ENCODE peak calls at places on chromosomes 13 and 19, in four cellular contexts. L is heart left ventricle, A is ovary, U is fibroblast of lung. D is an unnamed sample.

GRCh38 chr19:996051-996838 is 4.0 kb upstream of the GRIN3B start:
- DNase-seq in L (no peak), A (no peak), U (peak; percentile 64), D (peak; percentile 70)

GRCh38 chr13:30108913-30109237 is 198.5 kb downstream of the KATNAL1 start:
- DNase-seq in L (no peak), A (no peak), U (no peak), D (no peak)

GRCh38 chr13:113947321-113948033 is 26.4 kb downstream of the C13orf46 start:
- DNase-seq in L (peak; percentile 73), A (peak; percentile 66), U (no peak), D (no peak)

GRCh38 chr19:42191855-42192254 is 25.6 kb downstream of the DEDD2 start:
- DNase-seq in L (no peak), A (no peak), U (peak; percentile 70), D (no peak)

GRCh38 chr19:15210323-15210774 is 9.6 kb upstream of the NOTCH3 start:
- DNase-seq in L (peak; percentile 77), A (no peak), U (peak; percentile 51), D (no peak)

GRCh38 chr19:30719991-30720329 is 347.8 kb downstream of the ZNF536 start:
- DNase-seq in L (no peak), A (peak; percentile 32), U (no peak), D (peak; percentile 40)

GRCh38 chr13:106882222-106882621 is 314.3 kb upstream of the ARGLU1 start:
- DNase-seq in L (no peak), A (no peak), U (no peak), D (no peak)

GRCh38 chr13:24127116-24127631 is 33.3 kb upstream of the SPATA13 start:
- DNase-seq in L (no peak), A (no peak), U (peak; percentile 31), D (peak; percentile 32)

GRCh38 chr13:107678075-107678689 is 537.2 kb downstream of the LIG4 start:
- DNase-seq in L (no peak), A (no peak), U (peak; percentile 2), D (no peak)

GRCh38 chr19:34356875-34357274 is 8.1 kb upstream of the GPI start:
- DNase-seq in L (peak; percentile 10), A (no peak), U (no peak), D (no peak)

GRCh38 chr13:34165158-34165557 is 347.2 kb downstream of the RFC3 start:
- DNase-seq in L (no peak), A (no peak), U (no peak), D (no peak)

GRCh38 chr13:60617863-60618733 is 221.1 kb downstream of the TDRD3 start:
- DNase-seq in L (no peak), A (no peak), U (peak; percentile 41), D (peak; percentile 67)

GRCh38 chr13:46489586-46490023 is 63.4 kb upstream of the LRCH1 start:
- DNase-seq in L (no peak), A (no peak), U (peak; percentile 88), D (peak; percentile 41)

GRCh38 chr19:6233051-6233826 is 46.5 kb downstream of the MLLT1 start:
- DNase-seq in L (peak; percentile 86), A (peak; percentile 55), U (peak; percentile 86), D (no peak)

GRCh38 chr13:73765651-73766384 is 368.4 kb downstream of the KLF12 start:
- DNase-seq in L (peak; percentile 92), A (peak; percentile 94), U (peak; percentile 87), D (peak; percentile 98)

GRCh38 chr13:49840266-49840665 is 47.8 kb upstream of the KPNA3 start:
- DNase-seq in L (no peak), A (no peak), U (no peak), D (peak; percentile 11)

GRCh38 chr13:45575146-45575829 is 40.3 kb downstream of the ERICH6B start:
- DNase-seq in L (no peak), A (no peak), U (no peak), D (no peak)

GRCh38 chr19:38266070-38266469 is 1.7 kb downstream of the SPINT2 start:
- DNase-seq in L (no peak), A (no peak), U (no peak), D (no peak)
- H3K4me1 ChIP-seq in L (peaks cover 11% of the 10 kb centered on the region), A (peaks cover 7% of the 10 kb centered on the region), U (peaks cover 17% of the 10 kb centered on the region), D (peaks cover 6% of the 10 kb centered on the region)

DNA sequence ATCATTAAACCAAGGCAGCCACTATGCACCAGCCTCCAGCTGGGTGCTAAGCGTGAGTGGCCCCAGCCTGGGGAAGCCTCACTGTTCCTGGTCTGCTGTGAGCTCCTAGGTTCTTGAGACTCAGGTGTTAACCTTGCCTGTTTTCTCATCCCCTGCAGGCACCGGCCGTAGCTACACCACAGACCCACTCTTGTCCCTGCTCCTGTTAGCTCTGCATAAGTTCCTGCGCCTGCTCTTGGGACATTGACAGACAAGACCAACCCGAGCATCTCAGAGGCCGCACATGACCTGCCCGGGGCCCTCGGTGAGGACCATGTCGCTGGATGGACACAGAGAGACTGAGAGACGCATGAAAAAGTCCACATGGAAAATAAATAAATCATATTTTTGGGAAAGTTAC is 37.9 kb downstream of the VSTM2B start:
- DNase-seq in L (no peak), A (no peak), U (no peak), D (no peak)
- H3K4me1 ChIP-seq in L (no peaks in the 10 kb centered on the region), A (no peaks in the 10 kb centered on the region), U (no peaks in the 10 kb centered on the region), D (no peaks in the 10 kb centered on the region)

GRCh38 chr19:33052352-33052972 is 12.2 kb downstream of the RHPN2 start:
- DNase-seq in L (no peak), A (no peak), U (peak; percentile 27), D (peak; percentile 18)
- H3K4me1 ChIP-seq in L (no peaks in the 10 kb centered on the region), A (no peaks in the 10 kb centered on the region), U (no peaks in the 10 kb centered on the region), D (peaks cover 4% of the 10 kb centered on the region)

DNA sequence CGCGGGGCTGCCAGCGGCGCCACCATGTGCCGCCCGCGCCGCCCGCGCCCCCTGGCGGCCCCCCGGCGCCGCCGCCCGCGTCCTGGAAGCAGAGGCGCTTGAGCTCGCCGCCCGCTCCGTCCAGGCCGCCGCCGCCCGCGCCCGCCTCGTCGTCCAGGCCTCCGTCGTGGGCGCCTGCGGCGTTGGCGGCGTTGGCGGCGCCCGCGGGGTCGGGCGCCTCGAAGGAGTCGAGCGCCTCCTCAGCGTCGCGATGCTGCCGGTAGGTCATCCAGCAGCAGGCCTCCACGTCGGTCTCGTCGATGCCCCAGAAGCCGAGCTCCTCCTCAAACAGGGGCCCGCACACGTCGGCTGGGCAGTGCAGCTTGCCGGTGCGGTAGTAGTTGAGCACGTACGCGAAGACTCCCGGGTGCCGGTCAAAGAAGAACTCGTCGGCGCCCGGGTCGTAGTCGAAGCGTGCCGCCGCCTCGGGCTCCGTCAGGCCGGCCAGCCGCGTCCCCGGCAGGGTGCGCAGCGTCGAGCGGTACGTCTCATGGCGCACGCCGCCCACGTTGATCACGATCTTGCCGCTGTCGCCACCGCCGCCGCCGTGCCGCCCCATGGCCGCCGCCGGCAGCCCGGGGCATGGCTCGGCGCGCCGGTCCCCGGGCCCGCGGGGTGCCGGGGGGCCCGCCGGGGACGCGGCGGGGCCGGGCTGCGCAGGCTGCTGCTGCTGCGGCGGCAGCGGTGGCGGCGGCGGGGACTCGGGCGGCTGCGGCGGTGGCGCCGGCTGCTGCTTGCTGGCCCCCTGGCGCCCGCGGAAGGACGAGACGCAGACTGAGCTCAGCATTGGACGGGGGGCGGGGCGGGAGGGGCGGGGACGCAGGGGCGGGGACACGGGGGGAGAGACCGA is 676 bp downstream of the KCNC3 start:
- DNase-seq in L (no peak), A (no peak), U (no peak), D (peak; percentile 50)
- H3K4me1 ChIP-seq in L (no peaks in the 10 kb centered on the region), A (peaks cover 6% of the 10 kb centered on the region), U (no peaks in the 10 kb centered on the region), D (peaks cover 15% of the 10 kb centered on the region)

GRCh38 chr19:18520848-18521691 is 800 bp downstream of the ELL start:
- DNase-seq in L (no peak), A (peak; percentile 66), U (no peak), D (no peak)

GRCh38 chr19:18519962-18520847 is 1.7 kb downstream of the ELL start:
- DNase-seq in L (no peak), A (peak; percentile 71), U (peak; percentile 85), D (peak; percentile 73)

GRCh38 chr19:18517606-18518005 is 4.3 kb downstream of the ELL start:
- DNase-seq in L (no peak), A (no peak), U (no peak), D (no peak)

GRCh38 chr19:18515959-18516358 is 5.9 kb downstream of the ELL start:
- DNase-seq in L (no peak), A (no peak), U (no peak), D (no peak)

DNA sequence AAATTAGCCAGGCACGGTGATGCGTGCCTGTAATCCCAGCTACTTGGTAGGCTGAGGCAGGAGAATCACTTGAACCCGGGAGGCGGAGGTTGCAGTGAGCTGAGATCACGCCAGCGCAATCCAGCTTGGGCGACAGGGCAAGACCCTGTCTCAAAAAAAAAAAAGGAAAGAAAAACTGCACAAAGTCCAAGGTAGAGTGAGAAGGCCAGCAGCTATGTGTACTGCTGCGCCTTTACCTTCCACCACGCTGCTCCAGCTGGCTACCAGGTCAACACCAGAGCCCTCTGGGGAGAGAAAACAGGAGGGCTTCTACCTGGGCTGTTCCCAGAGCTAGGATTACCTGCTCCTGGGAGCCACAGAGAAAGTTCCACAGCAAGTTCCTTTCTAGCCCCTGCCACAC is 3.2 kb downstream of the ELL start:
- DNase-seq in L (no peak), A (no peak), U (no peak), D (no peak)
- H3K4me1 ChIP-seq in L (peaks cover 22% of the 10 kb centered on the region), A (peaks cover 22% of the 10 kb centered on the region), U (peaks cover 22% of the 10 kb centered on the region), D (peaks cover 4% of the 10 kb centered on the region)

D was measured in A673.